ENCODE peak calls at places on chromosome 15, in five cellular contexts. O is HS-5; U is lower leg skin; G is stimulated activated CD8-positive, alpha-beta memory T cell treated with anti-CD3 and anti-CD28 coated beads, Interleukin-15, amount 100 ng/mL, for 4 hours; X is hypothalamus. L is an unnamed sample.

GRCh38 chr15:62833671-62834070 is 208.9 kb upstream of the TPM1 start:
- DNase-seq in O (no peak), U (no peak), G (no peak), X (no peak), L (no peak)

GRCh38 chr15:43901485-43901884 is 74.7 kb downstream of the WDR76 start:
- DNase-seq in O (no peak), U (no peak), G (no peak), X (no peak), L (peak; percentile 33)

GRCh38 chr15:53251998-53252397 is 461.9 kb upstream of the ONECUT1 start:
- DNase-seq in O (no peak), U (no peak), G (no peak), X (no peak), L (no peak)

GRCh38 chr15:55357774-55358173 is 38.8 kb downstream of the PIGB start:
- DNase-seq in O (peak; percentile 24), U (no peak), G (no peak), X (no peak), L (peak; percentile 84)

GRCh38 chr15:36737430-36737891 is 158.0 kb downstream of the CDIN1 start:
- DNase-seq in O (peak; percentile 42), U (no peak), G (no peak), X (no peak), L (peak; percentile 53)

GRCh38 chr15:41870689-41871081 is 23.2 kb downstream of the SPTBN5 start:
- DNase-seq in O (peak; percentile 60), U (no peak), G (peak; percentile 16), X (no peak), L (no peak)

GRCh38 chr15:37099321-37100108 is 834 bp downstream of the MEIS2 start:
- DNase-seq in O (no peak), U (no peak), G (no peak), X (no peak), L (peak; percentile 60)

GRCh38 chr15:31398677-31399260 is 72.1 kb downstream of the KLF13 start:
- DNase-seq in O (no peak), U (no peak), G (no peak), X (no peak), L (peak; percentile 54)

GRCh38 chr15:36527512-36528162 is 51.8 kb upstream of the CDIN1 start:
- DNase-seq in O (no peak), U (no peak), G (no peak), X (no peak), L (peak; percentile 24)

L was measured in GM23248.